ENCODE peak calls at places on chromosome 4, in seven cellular contexts. Y is left cardiac atrium, Z is left ventricle myocardium superior, R is PC-3, E is cardiac fibroblast, T is NCI-H2081, X is psoas muscle. S is an unnamed sample.

GRCh38 chr4:188550296-188550695 is 411.1 kb downstream of the TRIML1 start:
- DNase-seq in Z (no peak), E (peak), X (no peak), T (no peak), Y (no peak), R (no peak), S (no peak)

GRCh38 chr4:84470204-84470785 is 28.8 kb downstream of the NKX6-1 start:
- DNase-seq in R (no peak), X (no peak), T (no peak), Y (no peak), E (peak), Z (no peak), S (no peak)

GRCh38 chr4:22384154-22384553 is 131.7 kb downstream of the ADGRA3 start:
- DNase-seq in R (no peak), Z (no peak), E (no peak), X (no peak), Y (no peak), T (no peak), S (no peak)

GRCh38 chr4:110510282-110510681 is 34.3 kb downstream of the ENPEP start:
- DNase-seq in Z (no peak), R (no peak), X (no peak), Y (no peak), T (no peak), E (no peak), S (no peak)

GRCh38 chr4:168832746-168833575 is 177.1 kb downstream of the CBR4 start:
- DNase-seq in Z (peak), R (no peak), T (no peak), X (peak), Y (peak), E (peak), S (no peak)

GRCh38 chr4:113971706-113972360 is 7.6 kb downstream of the ARSJ start:
- DNase-seq in X (no peak), Y (no peak), T (no peak), Z (no peak), R (peak), E (no peak), S (no peak)

GRCh38 chr4:168679397-168680176 is 182.7 kb downstream of the PALLD start:
- DNase-seq in Z (no peak), E (no peak), Y (no peak), X (no peak), T (no peak), R (peak), S (no peak)

GRCh38 chr4:173436149-173436579 is 37.2 kb upstream of the SCRG1 start:
- DNase-seq in T (no peak), Z (no peak), X (no peak), R (no peak), Y (no peak), E (peak), S (no peak)

GRCh38 chr4:155692361-155692760 is 25.7 kb downstream of the GUCY1A1 start:
- DNase-seq in X (no peak), T (no peak), Z (no peak), Y (no peak), E (no peak), R (no peak), S (no peak)

GRCh38 chr4:65845169-65845568 is 174.9 kb upstream of the EPHA5 start:
- DNase-seq in Z (no peak), R (no peak), E (no peak), Y (no peak), X (no peak), T (peak), S (no peak)

GRCh38 chr4:101393256-101393655 is 45.9 kb upstream of the PPP3CA start:
- DNase-seq in T (no peak), R (peak), X (no peak), E (peak), Y (no peak), Z (no peak), S (no peak)

GRCh38 chr4:7987148-7987989 is 47.7 kb upstream of the AFAP1 start:
- DNase-seq in Z (peak), Y (peak), E (peak), T (peak), R (peak), X (peak), S (peak)

GRCh38 chr4:10380695-10381094 is 76.5 kb downstream of the ZNF518B start:
- DNase-seq in R (no peak), X (no peak), Z (no peak), T (no peak), Y (no peak), E (peak), S (no peak)

GRCh38 chr4:174047363-174047762 is 236.1 kb downstream of the FBXO8 start:
- DNase-seq in Y (no peak), R (no peak), E (no peak), T (no peak), Z (no peak), X (no peak), S (no peak)

GRCh38 chr4:156829194-156829593 is 142.4 kb downstream of the PDGFC start:
- DNase-seq in Z (no peak), E (peak), R (no peak), Y (no peak), T (no peak), X (no peak), S (no peak)

GRCh38 chr4:184959309-184959708 is 59.0 kb upstream of the HELT start:
- DNase-seq in Z (no peak), T (no peak), Y (no peak), E (no peak), R (no peak), X (no peak), S (no peak)

GRCh38 chr4:31682796-31683195 is 962.6 kb downstream of the PCDH7 start:
- DNase-seq in X (no peak), Y (no peak), R (no peak), Z (no peak), E (peak), T (no peak), S (no peak)

GRCh38 chr4:122909683-122910082 is 12.7 kb downstream of the NUDT6 start:
- DNase-seq in E (no peak), T (no peak), X (no peak), R (no peak), Z (no peak), Y (no peak), S (no peak)

GRCh38 chr4:159048166-159048886 is 54.6 kb upstream of the RAPGEF2 start:
- DNase-seq in X (peak), E (peak), Z (peak), T (peak), Y (peak), R (peak), S (no peak)

GRCh38 chr4:131609039-131609438 is 1540.1 kb upstream of the PCDH10 start:
- DNase-seq in Y (no peak), T (no peak), X (no peak), E (peak), Z (no peak), R (no peak), S (no peak)

GRCh38 chr4:69748176-69748575 is 12.2 kb downstream of the SULT1B1 start:
- DNase-seq in T (no peak), Z (no peak), Y (no peak), X (no peak), E (peak), R (peak), S (no peak)

GRCh38 chr4:38382492-38382891 is 281.5 kb upstream of the KLF3 start:
- DNase-seq in T (peak), Y (no peak), R (no peak), E (no peak), X (no peak), Z (no peak), S (no peak)

GRCh38 chr4:146472404-146472803 is 49.3 kb downstream of the SLC10A7 start:
- DNase-seq in E (no peak), Y (no peak), T (peak), X (no peak), Z (no peak), R (no peak), S (no peak)

GRCh38 chr4:8783736-8784135 is 87.9 kb downstream of the HMX1 start:
- DNase-seq in E (no peak), R (no peak), X (no peak), Y (no peak), T (no peak), Z (no peak), S (no peak)

GRCh38 chr4:48237996-48238645 is 31.5 kb downstream of the TEC start:
- DNase-seq in Z (no peak), R (peak), T (peak), E (peak), X (no peak), Y (no peak), S (no peak)

GRCh38 chr4:95835672-95836071 is 4.2 kb upstream of the PDHA2 start:
- DNase-seq in Z (no peak), E (no peak), Y (no peak), R (peak), T (no peak), X (no peak), S (no peak)

GRCh38 chr4:161222889-161223288 is 940.9 kb downstream of the FSTL5 start:
- DNase-seq in R (no peak), Y (no peak), E (no peak), Z (no peak), T (no peak), X (no peak), S (no peak)

S was measured in GM12878.